ENCODE peak calls at places on chromosomes 11 and 22, in four cellular contexts. H is HL-60, M is stomach, N is breast epithelium. P is an unnamed sample.

GRCh38 chr22:41048791-41049717 is 43.3 kb upstream of the EP300 start:
- DNase-seq in H (no peak), M (peak; percentile 34), N (no peak), P (peak; percentile 76)

GRCh38 chr11:10540546-10540914 is 457 bp downstream of the RNF141 start:
- DNase-seq in H (no peak), M (peak; percentile 62), N (peak; percentile 61), P (no peak)

GRCh38 chr22:19634206-19634536 is 80.1 kb upstream of the SEPTIN5 start:
- DNase-seq in H (no peak), M (no peak), N (no peak), P (no peak)

GRCh38 chr11:1433568-1433967 is 43.8 kb downstream of the BRSK2 start:
- DNase-seq in H (no peak), M (no peak), N (no peak), P (no peak)

GRCh38 chr22:44182591-44183588 is 2.2 kb downstream of the PARVG start:
- DNase-seq in H (peak; percentile 96), M (peak; percentile 57), N (no peak), P (peak; percentile 95)

GRCh38 chr11:34650528-34650927 is 29.6 kb downstream of the EHF start:
- DNase-seq in H (peak; percentile 65), M (no peak), N (no peak), P (no peak)

GRCh38 chr11:133903875-133904817 is 52.6 kb downstream of the IGSF9B start:
- DNase-seq in H (no peak), M (no peak), N (peak; percentile 24), P (peak; percentile 36)

GRCh38 chr11:65952052-65952521 is 6.8 kb downstream of the TSGA10IP start:
- DNase-seq in H (no peak), M (no peak), N (no peak), P (no peak)

GRCh38 chr11:60159868-60160267 is 23.0 kb downstream of the MS4A6A start:
- DNase-seq in H (no peak), M (no peak), N (no peak), P (no peak)

GRCh38 chr11:44229664-44230063 is 80.3 kb downstream of the ALX4 start:
- DNase-seq in H (no peak), M (no peak), N (no peak), P (no peak)

GRCh38 chr11:63613517-63614135 is 607 bp downstream of the PLAAT3 start:
- DNase-seq in H (no peak), M (peak; percentile 44), N (peak; percentile 63), P (peak; percentile 89)

GRCh38 chr11:77158041-77158695 is 30.1 kb downstream of the MYO7A start:
- DNase-seq in H (no peak), M (no peak), N (no peak), P (no peak)

GRCh38 chr11:70135142-70136132 is 57.3 kb downstream of the ANO1 start:
- DNase-seq in H (no peak), M (peak; percentile 66), N (no peak), P (no peak)

GRCh38 chr11:102813484-102813883 is 15.5 kb upstream of the MMP1 start:
- DNase-seq in H (no peak), M (no peak), N (no peak), P (no peak)

GRCh38 chr11:134126197-134126822 is 57.4 kb downstream of the JAM3 start:
- DNase-seq in H (no peak), M (no peak), N (no peak), P (no peak)

GRCh38 chr11:119518746-119519382 is 95.9 kb upstream of the THY1 start:
- DNase-seq in H (no peak), M (no peak), N (no peak), P (no peak)

GRCh38 chr11:133501643-133502535 is 30.4 kb downstream of the OPCML start:
- DNase-seq in H (no peak), M (no peak), N (no peak), P (no peak)

GRCh38 chr11:111469200-111469599 is 43.0 kb downstream of the BTG4 start:
- DNase-seq in H (no peak), M (no peak), N (no peak), P (no peak)

GRCh38 chr11:7524831-7525230 is 11.0 kb downstream of the PPFIBP2 start:
- DNase-seq in H (peak; percentile 33), M (no peak), N (no peak), P (no peak)

GRCh38 chr22:49760630-49761571 is 66.8 kb downstream of the BRD1 start:
- DNase-seq in H (peak; percentile 85), M (peak; percentile 23), N (peak; percentile 33), P (peak; percentile 47)

GRCh38 chr11:101363706-101364275 is 220.0 kb downstream of the TRPC6 start:
- DNase-seq in H (no peak), M (no peak), N (no peak), P (no peak)

GRCh38 chr22:37433786-37434185 is 6.5 kb upstream of the ELFN2 start:
- DNase-seq in H (no peak), M (no peak), N (no peak), P (no peak)

GRCh38 chr11:20493340-20493739 is 105.8 kb downstream of the PRMT3 start:
- DNase-seq in H (no peak), M (no peak), N (no peak), P (no peak)

GRCh38 chr11:40338739-40339138 is 1120.7 kb downstream of the LRRC4C start:
- DNase-seq in H (no peak), M (no peak), N (no peak), P (no peak)

GRCh38 chr11:44005076-44005800 is 42.5 kb upstream of the ACCSL start:
- DNase-seq in H (no peak), M (peak; percentile 23), N (no peak), P (no peak)

GRCh38 chr11:10514713-10515112 is 26.3 kb downstream of the RNF141 start:
- DNase-seq in H (no peak), M (no peak), N (no peak), P (no peak)

GRCh38 chr11:45982656-45983470 is 60.4 kb downstream of the LARGE2 start:
- DNase-seq in H (no peak), M (no peak), N (no peak), P (no peak)

GRCh38 chr22:44289429-44290171 is 23.2 kb downstream of the SHISAL1 start:
- DNase-seq in H (no peak), M (no peak), N (no peak), P (no peak)

GRCh38 chr11:113363406-113363805 is 24.2 kb upstream of the ANKK1 start:
- DNase-seq in H (no peak), M (no peak), N (no peak), P (no peak)

GRCh38 chr11:66347425-66348276 is at the start of gene B4GAT1:
- DNase-seq in H (peak; percentile 84), M (peak; percentile 86), N (peak; percentile 91), P (peak; percentile 88)

GRCh38 chr22:38305481-38306448 is 11.5 kb downstream of the CSNK1E start:
- DNase-seq in H (no peak), M (no peak), N (no peak), P (no peak)

GRCh38 chr22:28547132-28547842 is 132.4 kb downstream of the TTC28 start:
- DNase-seq in H (no peak), M (no peak), N (no peak), P (no peak)

GRCh38 chr11:100969008-100969407 is 160.6 kb downstream of the PGR start:
- DNase-seq in H (no peak), M (no peak), N (no peak), P (no peak)

GRCh38 chr11:69238562-69239319 is 55.2 kb upstream of the MYEOV start:
- DNase-seq in H (no peak), M (peak; percentile 18), N (peak; percentile 19), P (no peak)

GRCh38 chr11:83725718-83726117 is 439.6 kb upstream of the CCDC90B start:
- DNase-seq in H (no peak), M (no peak), N (no peak), P (no peak)

GRCh38 chr11:76654310-76654851 is 16.2 kb downstream of the LRRC32 start:
- DNase-seq in H (no peak), M (peak; percentile 24), N (peak; percentile 44), P (no peak)

DNA sequence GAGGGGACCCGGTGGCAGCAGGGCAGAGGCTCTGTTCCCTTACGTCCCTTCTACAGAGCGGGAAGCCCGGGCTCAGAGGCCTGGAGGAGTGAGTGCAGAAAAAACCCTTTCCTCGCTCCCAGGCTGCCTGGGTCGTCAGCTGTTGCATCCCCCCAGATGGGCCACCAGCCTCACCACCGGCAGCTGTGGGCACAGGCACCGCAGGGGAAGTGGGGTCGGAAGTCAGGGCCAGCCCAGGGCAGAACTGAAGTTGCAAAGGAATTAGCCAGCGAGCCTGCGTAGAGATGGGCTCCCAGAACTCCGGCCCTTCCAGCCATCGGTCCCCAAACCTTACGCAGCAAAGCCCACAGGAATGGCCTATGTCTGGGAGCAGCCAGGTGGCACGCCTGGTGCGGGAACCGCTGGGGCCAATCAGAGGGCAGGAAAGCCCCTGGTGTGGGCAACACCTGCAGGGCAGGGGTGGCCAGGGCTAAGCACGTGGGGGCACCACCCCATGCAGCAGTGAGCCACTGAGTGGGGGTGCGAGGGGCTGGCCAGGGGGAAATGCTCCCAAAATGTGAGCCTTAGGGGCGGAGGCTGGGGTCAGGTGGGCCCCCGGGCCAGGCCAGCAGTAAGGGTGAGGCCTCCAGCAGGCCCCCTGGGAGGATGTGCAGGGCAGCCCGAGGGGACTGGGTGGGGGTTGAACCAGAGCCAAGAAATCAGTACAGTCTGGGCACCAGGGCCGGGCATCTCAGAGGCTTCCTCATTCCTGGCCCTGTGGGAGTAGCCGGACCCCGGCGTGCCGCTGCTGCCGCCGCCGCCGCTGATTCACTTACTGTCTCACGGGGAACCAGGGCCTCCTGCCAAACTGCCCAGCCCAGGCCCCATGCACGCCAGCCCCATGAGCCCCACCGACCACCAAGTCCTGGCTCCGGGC is 58.2 kb downstream of the WNT7B start:
- DNase-seq in H (peak; percentile 47), M (peak; percentile 41), N (peak; percentile 65), P (no peak)
- TF ChIP-seq POLR2AphosphoS5 in H (no peak), M (no peak), N (no peak), P (no peak)

GRCh38 chr11:31822604-31823371 is 11.7 kb upstream of the PAX6 start:
- DNase-seq in H (no peak), M (no peak), N (no peak), P (no peak)
- H3K27me3 ChIP-seq in H (peaks cover 84% of the 10 kb centered on the region), M (peaks cover 66% of the 10 kb centered on the region), N (peaks cover 22% of the 10 kb centered on the region), P (peaks cover 91% of the 10 kb centered on the region)

GRCh38 chr11:120562806-120563425 is 51.4 kb downstream of the GRIK4 start:
- DNase-seq in H (no peak), M (no peak), N (no peak), P (peak; percentile 48)

GRCh38 chr11:120563698-120564572 is 52.4 kb downstream of the GRIK4 start:
- DNase-seq in H (no peak), M (no peak), N (peak; percentile 62), P (peak; percentile 67)

GRCh38 chr11:120565436-120566155 is 54.0 kb downstream of the GRIK4 start:
- DNase-seq in H (no peak), M (no peak), N (no peak), P (no peak)

GRCh38 chr11:120566176-120566575 is 54.6 kb downstream of the GRIK4 start:
- DNase-seq in H (no peak), M (no peak), N (no peak), P (no peak)

GRCh38 chr11:120564573-120565301 is 53.2 kb downstream of the GRIK4 start:
- DNase-seq in H (no peak), M (no peak), N (peak; percentile 60), P (peak; percentile 78)
- TF ChIP-seq POLR2AphosphoS5 in H (no peak), M (no peak), N (no peak), P (peak; percentile 57)

GRCh38 chr22:36413022-36413770 is 25.4 kb upstream of the MYH9 start:
- DNase-seq in H (no peak), M (no peak), N (no peak), P (no peak)

GRCh38 chr22:36415415-36416168 is 27.8 kb upstream of the MYH9 start:
- DNase-seq in H (no peak), M (no peak), N (no peak), P (no peak)

GRCh38 chr22:36409911-36410756 is 22.4 kb upstream of the MYH9 start:
- DNase-seq in H (no peak), M (peak; percentile 98), N (peak; percentile 94), P (peak; percentile 92)

GRCh38 chr22:36409067-36409466 is 21.3 kb upstream of the MYH9 start:
- DNase-seq in H (no peak), M (no peak), N (no peak), P (no peak)

GRCh38 chr22:36411589-36412258 is 24.0 kb upstream of the MYH9 start:
- DNase-seq in H (peak; percentile 32), M (no peak), N (no peak), P (no peak)
- H3K27me3 ChIP-seq in H (no peaks in the 10 kb centered on the region), M (no peaks in the 10 kb centered on the region), N (no peaks in the 10 kb centered on the region), P (no peaks in the 10 kb centered on the region)

P was measured in spleen.